ENCODE peak calls at places on chromosomes 11 and 22, in four cellular contexts. C, S, F and T are unnamed samples.

GRCh38 chr11:126925321-126926093 is 75.1 kb downstream of the KIRREL3 start:
- DNase-seq in F (no peak), C (no peak), S (peak), T (no peak)

GRCh38 chr22:46684706-46685105 is 53.3 kb downstream of the CERK start:
- DNase-seq in S (no peak), C (no peak), F (no peak), T (no peak)

GRCh38 chr11:18457435-18457834 is 1.8 kb downstream of the LDHAL6A start:
- DNase-seq in F (peak), S (peak), C (no peak), T (no peak)

GRCh38 chr11:63132985-63133775 is 10.8 kb downstream of the SLC22A24 start:
- DNase-seq in C (peak), S (no peak), F (no peak), T (no peak)

GRCh38 chr22:36900880-36901279 is 12.5 kb upstream of the CSF2RB start:
- DNase-seq in F (peak), C (peak), S (no peak), T (no peak)

GRCh38 chr11:22130462-22131053 is 62.3 kb upstream of the ANO5 start:
- DNase-seq in C (peak), F (no peak), S (no peak), T (no peak)

GRCh38 chr11:2837096-2837601 is 48.4 kb downstream of the CDKN1C start:
- DNase-seq in S (no peak), C (peak), F (peak), T (peak)

GRCh38 chr22:40238425-40239344 is 61.0 kb downstream of the TNRC6B start:
- DNase-seq in F (peak), C (no peak), S (peak), T (peak)

GRCh38 chr11:117443269-117444186 is 115.9 kb downstream of the CEP164 start:
- DNase-seq in F (peak), C (peak), S (peak), T (peak)

GRCh38 chr11:119298726-119299125 is 18.2 kb downstream of the MCAM start:
- DNase-seq in F (no peak), S (peak), C (no peak), T (no peak)

GRCh38 chr11:119293461-119293860 is 23.5 kb downstream of the MCAM start:
- DNase-seq in S (no peak), F (no peak), C (no peak), T (no peak)

GRCh38 chr11:119290894-119291497 is 25.9 kb downstream of the MCAM start:
- DNase-seq in S (no peak), C (no peak), F (no peak), T (no peak)

GRCh38 chr11:119297938-119298337 is 19.0 kb downstream of the MCAM start:
- DNase-seq in F (no peak), C (no peak), S (peak), T (no peak)

DNA sequence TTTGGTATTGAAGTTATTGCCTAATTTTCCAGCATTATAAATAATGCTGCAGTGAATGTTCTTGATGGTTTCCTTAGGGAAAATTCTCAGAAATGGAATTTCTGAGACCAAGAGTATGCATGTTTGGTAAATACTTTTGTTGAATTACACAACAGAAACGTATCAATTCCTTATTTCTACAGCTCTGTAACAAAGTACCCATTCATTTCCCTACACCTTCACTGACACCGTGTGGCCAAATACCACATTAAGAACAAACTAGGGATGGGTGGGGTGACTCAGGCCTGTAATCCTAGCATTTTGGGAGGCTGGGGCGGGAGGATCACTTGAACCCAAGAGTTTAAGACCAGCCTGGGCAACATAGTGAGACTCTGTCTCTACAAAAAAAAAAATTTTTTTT is 21.8 kb downstream of the MCAM start:
- DNase-seq in C (no peak), F (peak), S (no peak), T (no peak)
- TF ChIP-seq CTCF in C (peak), F (no peak), S (no peak), T (no peak)

DNA sequence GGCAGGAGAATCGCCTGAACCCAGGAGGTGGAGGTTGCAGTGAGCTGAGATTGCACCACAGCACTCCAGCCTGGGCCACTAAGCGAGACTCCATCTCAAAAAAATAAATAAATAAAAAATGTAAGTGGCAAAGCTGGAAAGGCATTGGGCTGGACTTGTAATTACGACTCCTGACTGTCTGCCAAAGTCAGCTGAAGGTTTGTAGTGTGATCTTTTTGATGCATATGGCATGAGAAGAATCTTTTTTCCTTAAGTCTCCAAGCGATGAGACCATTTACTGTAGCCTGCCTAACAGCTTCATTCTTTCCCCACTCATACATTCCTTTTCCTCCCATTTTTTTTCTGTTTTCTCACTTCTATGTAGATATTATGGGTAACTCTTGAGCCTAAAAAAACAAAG is 24.8 kb downstream of the CTNND1 start:
- DNase-seq in F (no peak), S (peak), C (no peak), T (no peak)
- TF ChIP-seq CTCF in F (no peak), S (no peak), C (no peak), T (no peak)

GRCh38 chr11:124760806-124761205 is 1.3 kb downstream of the ESAM start:
- DNase-seq in C (no peak), F (no peak), S (no peak), T (no peak)

GRCh38 chr11:124760205-124760652 is 1.9 kb downstream of the ESAM start:
- DNase-seq in S (no peak), C (peak), F (no peak), T (no peak)

GRCh38 chr11:124762624-124763155 is 600 bp upstream of the ESAM start:
- DNase-seq in F (no peak), C (peak), S (no peak), T (no peak)

GRCh38 chr11:124762077-124762623 is at the start of gene ESAM:
- DNase-seq in S (no peak), F (no peak), C (peak), T (peak)

GRCh38 chr11:124761301-124762021 is 629 bp downstream of the ESAM start:
- DNase-seq in F (no peak), S (no peak), C (peak), T (no peak)
- TF ChIP-seq CTCF in F (no peak), S (no peak), C (peak), T (no peak)

DNA sequence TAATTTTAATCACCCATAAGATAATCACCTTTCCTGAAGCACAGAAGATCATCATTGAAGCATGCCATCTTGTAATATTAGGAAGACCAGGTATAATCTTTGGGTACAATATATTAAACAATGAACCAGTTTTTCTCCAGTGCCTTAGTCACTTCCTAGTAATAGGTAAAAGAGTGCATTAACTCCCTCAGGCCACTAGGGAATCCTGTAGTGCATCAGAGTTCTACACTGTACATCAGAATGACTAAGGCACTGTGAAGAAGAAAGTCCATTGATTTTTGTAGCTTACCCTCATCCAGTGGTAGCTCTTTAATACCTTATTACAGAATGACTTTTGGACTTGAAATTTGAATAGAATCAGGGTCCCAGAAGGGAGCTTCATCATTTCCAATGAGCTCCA is 4.5 kb downstream of the C11orf87 start:
- DNase-seq in F (no peak), S (no peak), C (peak), T (no peak)
- TF ChIP-seq CTCF in F (peak), S (peak), C (peak), T (no peak)

GRCh38 chr11:44324787-44325525 is 15.0 kb upstream of the ALX4 start:
- DNase-seq in F (no peak), C (no peak), S (no peak), T (no peak)

GRCh38 chr11:44326615-44327475 is 16.9 kb upstream of the ALX4 start:
- DNase-seq in C (no peak), S (no peak), F (peak), T (no peak)

GRCh38 chr11:44329472-44330230 is 19.7 kb upstream of the ALX4 start:
- DNase-seq in F (no peak), C (no peak), S (no peak), T (no peak)

GRCh38 chr11:44325698-44326097 is 15.8 kb upstream of the ALX4 start:
- DNase-seq in F (no peak), C (no peak), S (no peak), T (no peak)

DNA sequence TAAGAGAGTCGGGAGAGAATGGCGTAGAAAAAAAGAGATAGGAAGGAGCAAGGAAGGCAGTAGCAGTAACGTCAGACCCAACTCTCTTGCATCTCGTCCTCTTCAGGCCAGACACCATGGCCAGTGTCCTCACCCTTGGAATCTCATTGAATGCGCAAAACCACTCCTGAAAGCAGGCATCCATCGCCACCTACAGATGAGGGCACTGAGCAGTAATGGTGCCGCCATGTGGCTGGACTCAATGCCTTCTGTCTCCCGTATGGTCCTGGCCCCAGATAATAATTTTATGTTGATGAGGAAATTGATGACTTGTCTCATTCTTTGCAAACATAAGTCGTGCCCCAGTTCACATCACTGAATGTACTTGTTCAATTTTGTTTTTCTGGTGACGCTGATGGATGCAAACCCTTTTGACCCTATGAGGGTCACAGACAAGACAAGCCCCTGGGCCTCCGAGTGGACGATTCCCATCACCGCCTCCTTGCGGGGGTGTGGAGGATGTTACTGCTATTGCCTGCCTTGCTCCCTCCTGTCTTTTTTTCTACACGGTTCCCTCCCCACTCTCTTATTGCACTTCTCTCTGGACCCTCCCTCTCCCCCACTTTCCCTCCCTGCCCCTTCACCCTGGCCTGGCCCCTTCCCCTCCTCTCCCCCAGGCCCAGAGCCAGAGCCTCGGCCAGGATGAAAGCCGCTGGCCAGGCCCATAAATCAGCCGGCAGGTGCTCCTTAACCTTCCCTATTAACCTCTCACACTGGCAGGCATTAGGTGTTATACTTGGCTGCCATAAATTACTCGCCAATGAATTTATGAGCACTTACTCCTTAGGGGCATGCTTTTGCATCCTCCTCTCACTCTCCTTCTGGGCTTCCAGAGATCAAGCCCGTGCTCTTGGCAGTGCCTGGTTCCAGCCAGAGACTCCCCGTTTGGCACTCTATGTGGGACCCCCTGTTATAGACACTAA is 18.1 kb upstream of the ALX4 start:
- DNase-seq in F (no peak), S (no peak), C (no peak), T (no peak)
- TF ChIP-seq CTCF in F (peak), S (peak), C (peak), T (no peak)

DNA sequence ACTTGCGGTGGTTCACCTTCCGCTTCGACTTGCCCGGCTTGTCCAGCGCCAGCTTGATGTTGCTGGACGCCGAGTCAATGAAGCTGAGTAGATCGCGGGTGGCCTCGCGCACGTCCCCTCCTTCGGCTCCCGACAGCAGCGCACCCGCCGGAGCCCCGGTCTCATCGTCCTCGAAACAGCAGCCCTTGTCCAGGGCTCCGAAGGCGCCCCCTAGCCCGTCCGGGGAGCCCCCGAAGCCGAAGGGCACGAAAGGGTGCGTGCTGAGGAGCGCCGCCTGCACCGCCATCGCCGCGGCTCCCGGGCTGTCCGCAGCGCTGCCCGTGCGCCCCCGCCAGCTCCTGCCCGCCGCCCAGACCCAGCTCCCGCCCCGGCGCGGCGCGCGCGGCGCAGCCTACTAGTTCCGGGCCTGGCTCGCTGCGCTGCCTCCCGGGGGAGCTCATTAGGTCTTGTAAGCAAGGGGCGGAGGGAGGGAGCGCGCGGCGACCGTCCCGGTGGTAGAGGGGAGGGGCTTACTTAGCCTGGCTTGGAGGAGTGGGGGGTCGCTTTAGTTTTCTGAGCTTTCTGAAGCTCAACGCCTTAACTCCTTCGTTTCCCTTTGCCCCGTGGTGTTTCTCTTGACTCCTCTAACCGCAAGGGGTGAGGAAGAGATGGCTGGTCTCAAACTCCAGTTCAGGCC is at the start of gene FAM181B:
- DNase-seq in S (peak), C (peak), F (peak), T (peak)
- TF ChIP-seq CTCF in S (no peak), C (no peak), F (no peak), T (no peak)

GRCh38 chr11:84899740-84900139 is 727.4 kb downstream of the DLG2 start:
- DNase-seq in C (peak), F (no peak), S (peak), T (no peak)
- TF ChIP-seq CTCF in C (peak), F (no peak), S (no peak), T (no peak)

GRCh38 chr11:67439321-67440228 is 2.1 kb upstream of the PTPRCAP start:
- DNase-seq in C (no peak), S (no peak), F (peak), T (peak)
- TF ChIP-seq CTCF in C (peak), S (peak), F (no peak), T (no peak)